ENCODE peak calls at places on chromosomes 3 and 15, in six cellular contexts. One of them, this sample, is unnamed.

GRCh38 chr15:42053914-42054313 is 33.1 kb upstream of the PLA2G4E start:
- DNase-seq in EL: no peak
- DNase-seq in T-cell: no peak
- DNase-seq in NCI-H2029: no peak
- DNase-seq in bronchial epithelial cell: no peak
- DNase-seq in nephron progenitor cell: no peak
- DNase-seq in this sample: no peak

GRCh38 chr3:38039899-38040261 is 872 bp downstream of the DLEC1 start:
- DNase-seq in EL: peak; percentile 42
- DNase-seq in T-cell: peak; percentile 15
- DNase-seq in NCI-H2029: no peak
- DNase-seq in bronchial epithelial cell: peak; percentile 48
- DNase-seq in nephron progenitor cell: no peak
- DNase-seq in this sample: no peak

GRCh38 chr3:69772152-69772867 is 33.0 kb downstream of the MITF start:
- DNase-seq in EL: no peak
- DNase-seq in T-cell: no peak
- DNase-seq in NCI-H2029: no peak
- DNase-seq in bronchial epithelial cell: no peak
- DNase-seq in nephron progenitor cell: no peak
- DNase-seq in this sample: no peak

GRCh38 chr3:22617372-22617771 is 585.8 kb upstream of the UBE2E2 start:
- DNase-seq in EL: no peak
- DNase-seq in T-cell: no peak
- DNase-seq in NCI-H2029: no peak
- DNase-seq in bronchial epithelial cell: no peak
- DNase-seq in nephron progenitor cell: no peak
- DNase-seq in this sample: no peak

GRCh38 chr15:88426304-88426703 is 40.9 kb downstream of the MRPL46 start:
- DNase-seq in EL: no peak
- DNase-seq in T-cell: no peak
- DNase-seq in NCI-H2029: no peak
- DNase-seq in bronchial epithelial cell: no peak
- DNase-seq in nephron progenitor cell: no peak
- DNase-seq in this sample: no peak

GRCh38 chr3:4703054-4703480 is 209.9 kb downstream of the ITPR1 start:
- DNase-seq in EL: no peak
- DNase-seq in T-cell: no peak
- DNase-seq in NCI-H2029: no peak
- DNase-seq in bronchial epithelial cell: no peak
- DNase-seq in nephron progenitor cell: no peak
- DNase-seq in this sample: no peak

GRCh38 chr3:132984181-132984580 is 54.0 kb upstream of the TMEM108 start:
- DNase-seq in EL: no peak
- DNase-seq in T-cell: no peak
- DNase-seq in NCI-H2029: no peak
- DNase-seq in bronchial epithelial cell: peak; percentile 15
- DNase-seq in nephron progenitor cell: no peak
- DNase-seq in this sample: no peak

GRCh38 chr3:42387802-42388651 is 22.4 kb downstream of the LYZL4 start:
- DNase-seq in EL: peak; percentile 17
- DNase-seq in T-cell: peak; percentile 21
- DNase-seq in NCI-H2029: no peak
- DNase-seq in bronchial epithelial cell: peak; percentile 9
- DNase-seq in nephron progenitor cell: no peak
- DNase-seq in this sample: no peak

GRCh38 chr3:9686703-9687102 is 16.9 kb upstream of the CPNE9 start:
- DNase-seq in EL: no peak
- DNase-seq in T-cell: no peak
- DNase-seq in NCI-H2029: no peak
- DNase-seq in bronchial epithelial cell: no peak
- DNase-seq in nephron progenitor cell: no peak
- DNase-seq in this sample: no peak

GRCh38 chr15:67063689-67064606 is 1.5 kb upstream of the SMAD3 start:
- DNase-seq in EL: no peak
- DNase-seq in T-cell: no peak
- DNase-seq in NCI-H2029: peak; percentile 21
- DNase-seq in bronchial epithelial cell: peak; percentile 69
- DNase-seq in nephron progenitor cell: peak; percentile 49
- DNase-seq in this sample: no peak

GRCh38 chr15:85539491-85539890 is 159.1 kb downstream of the AKAP13 start:
- DNase-seq in EL: no peak
- DNase-seq in T-cell: no peak
- DNase-seq in NCI-H2029: no peak
- DNase-seq in bronchial epithelial cell: no peak
- DNase-seq in nephron progenitor cell: no peak
- DNase-seq in this sample: no peak

GRCh38 chr15:69071265-69071664 is 56.8 kb downstream of the NOX5 start:
- DNase-seq in EL: no peak
- DNase-seq in T-cell: no peak
- DNase-seq in NCI-H2029: no peak
- DNase-seq in bronchial epithelial cell: no peak
- DNase-seq in nephron progenitor cell: no peak
- DNase-seq in this sample: no peak